ENCODE peak calls at places on chromosomes 7 and 10, in six cellular contexts. G is MV-4-11; M is AG20443; K is activated CD4-positive, CD25-positive, alpha-beta regulatory T cell treated with anti-CD3 and anti-CD28 coated beads, Interleukin-2, amount 50 U/mL, for 16 hours; U is stimulated activated CD4-positive, alpha-beta T cell treated with anti-CD3 and anti-CD28 coated beads, TNF-alpha, amount 100 ng/mL, for 1 hour; S is C1 segment of cervical spinal cord. J is an unnamed sample.

GRCh38 chr7:128021361-128021760 is 9.9 kb downstream of the LRRC4 start:
- DNase-seq in M (no peak), G (no peak), S (no peak), K (no peak), U (no peak), J (no peak)

GRCh38 chr10:104209575-104210198 is 22.5 kb downstream of the CFAP43 start:
- DNase-seq in M (peak), S (no peak), G (peak), K (no peak), U (no peak), J (no peak)

GRCh38 chr7:93011351-93012294 is 106.2 kb downstream of the SAMD9 start:
- DNase-seq in S (no peak), K (no peak), U (no peak), M (peak), G (no peak), J (no peak)

GRCh38 chr10:21402606-21403083 is 122.8 kb downstream of the SKIDA1 start:
- DNase-seq in M (no peak), S (no peak), K (no peak), G (no peak), U (no peak), J (no peak)

GRCh38 chr7:123003539-123004126 is 8.1 kb upstream of the TAS2R16 start:
- DNase-seq in M (no peak), G (peak), S (no peak), K (no peak), U (no peak), J (no peak)

GRCh38 chr10:32388258-32389027 is 41.5 kb upstream of the EPC1 start:
- DNase-seq in U (no peak), G (no peak), S (no peak), K (no peak), M (no peak), J (no peak)

GRCh38 chr10:7846591-7846990 is 28.3 kb downstream of the TAF3 start:
- DNase-seq in M (no peak), U (no peak), G (no peak), K (no peak), S (no peak), J (no peak)

GRCh38 chr7:55056577-55057480 is 38.0 kb downstream of the EGFR start:
- DNase-seq in G (no peak), K (no peak), M (peak), U (no peak), S (no peak), J (no peak)

GRCh38 chr10:115829501-115830215 is 443.3 kb downstream of the GFRA1 start:
- DNase-seq in S (no peak), K (no peak), M (peak), G (no peak), U (no peak), J (no peak)

GRCh38 chr7:37198906-37199485 is 249.7 kb downstream of the ELMO1 start:
- DNase-seq in S (peak), U (peak), G (peak), M (peak), K (peak), J (peak)

GRCh38 chr7:28187012-28187411 is 6.4 kb upstream of the JAZF1 start:
- DNase-seq in U (no peak), G (no peak), M (no peak), S (no peak), K (no peak), J (no peak)

J was measured in stimulated activated CD8-positive, alpha-beta memory T cell treated with anti-CD3 and anti-CD28 coated beads, Interleukin-7, amount 100 ng/mL, for 4 hours.